ENCODE peak calls at places on chromosomes 5 and 9, in seven cellular contexts. G is naive thymus-derived CD4-positive, alpha-beta T cell; N is colonic mucosa; W is esophagus squamous epithelium; P is body of pancreas; S is endothelial cell of umbilical vein; O is CD8-positive, alpha-beta T cell. Z is an unnamed sample.

GRCh38 chr9:85112933-85113418 is 443.4 kb downstream of the NTRK2 start:
- DNase-seq in S (no peak), O (no peak), P (no peak), N (no peak), W (no peak), G (no peak), Z (no peak)

GRCh38 chr9:114000671-114001409 is 77.3 kb downstream of the AMBP start:
- DNase-seq in S (no peak), N (peak), P (no peak), G (no peak), W (no peak), O (no peak), Z (no peak)

GRCh38 chr5:123514615-123515355 is 2.8 kb downstream of the CSNK1G3 start:
- DNase-seq in G (no peak), S (no peak), O (no peak), W (no peak), N (no peak), P (no peak), Z (no peak)

GRCh38 chr5:133111299-133111698 is 59.5 kb downstream of the HSPA4 start:
- DNase-seq in G (peak), N (peak), P (peak), O (peak), S (peak), W (no peak), Z (peak)

GRCh38 chr9:116287721-116288120 is 134.1 kb downstream of the PAPPA start:
- DNase-seq in G (no peak), S (no peak), P (no peak), N (no peak), O (no peak), W (no peak), Z (no peak)

GRCh38 chr5:3313569-3313968 is 282.1 kb upstream of the IRX1 start:
- DNase-seq in O (no peak), S (no peak), W (no peak), N (no peak), G (no peak), P (no peak), Z (no peak)

GRCh38 chr5:2752059-2752874 is 790 bp upstream of the IRX2 start:
- DNase-seq in N (no peak), G (no peak), O (no peak), P (no peak), S (no peak), W (no peak), Z (no peak)

GRCh38 chr5:94745786-94746730 is 127.6 kb downstream of the SLF1 start:
- DNase-seq in O (no peak), G (no peak), S (peak), W (no peak), N (no peak), P (no peak), Z (no peak)

GRCh38 chr9:96061293-96061987 is 185.9 kb downstream of the ERCC6L2 start:
- DNase-seq in S (peak), N (no peak), W (no peak), P (peak), O (peak), G (peak), Z (peak)

GRCh38 chr9:74205071-74205470 is 292.1 kb upstream of the RORB start:
- DNase-seq in S (no peak), N (no peak), P (no peak), G (no peak), O (no peak), W (no peak), Z (no peak)

GRCh38 chr9:124384210-124384609 is 31.0 kb downstream of the PSMB7 start:
- DNase-seq in G (no peak), N (no peak), P (no peak), O (no peak), W (no peak), S (no peak), Z (no peak)

GRCh38 chr5:173890195-173890951 is 2.2 kb downstream of the CPEB4 start:
- DNase-seq in P (peak), N (no peak), S (peak), O (no peak), G (no peak), W (no peak), Z (peak)

GRCh38 chr5:143592648-143593047 is 189.2 kb upstream of the NR3C1 start:
- DNase-seq in P (no peak), G (no peak), S (peak), N (no peak), W (no peak), O (peak), Z (no peak)

GRCh38 chr9:127112683-127113539 is 9.5 kb downstream of the ANGPTL2 start:
- DNase-seq in W (no peak), S (peak), P (no peak), G (no peak), O (no peak), N (no peak), Z (no peak)

GRCh38 chr5:67015577-67016290 is 180.9 kb downstream of the CD180 start:
- DNase-seq in N (no peak), O (no peak), S (peak), G (no peak), W (no peak), P (no peak), Z (no peak)

GRCh38 chr9:98171176-98171925 is 21.1 kb downstream of the CORO2A start:
- DNase-seq in O (no peak), P (no peak), G (no peak), S (no peak), W (no peak), N (no peak), Z (no peak)

GRCh38 chr5:57724836-57725235 is 242.2 kb upstream of the ACTBL2 start:
- DNase-seq in P (no peak), N (no peak), W (no peak), O (no peak), S (no peak), G (no peak), Z (no peak)

GRCh38 chr5:54619732-54620582 is 102.4 kb downstream of the SNX18 start:
- DNase-seq in P (no peak), S (no peak), G (no peak), N (no peak), O (no peak), W (no peak), Z (no peak)

GRCh38 chr5:150291388-150292385 is 2.1 kb upstream of the CAMK2A start:
- DNase-seq in O (no peak), G (no peak), P (no peak), S (no peak), W (no peak), N (no peak), Z (no peak)
- H3K27ac ChIP-seq in O (no peak), G (no peak), P (no peak), S (no peak), W (no peak), N (no peak), Z (no peak)

GRCh38 chr5:139566611-139567010 is 5.5 kb downstream of the UBE2D2 start:
- DNase-seq in G (no peak), W (no peak), N (no peak), O (no peak), P (no peak), S (no peak), Z (no peak)
- H3K27ac ChIP-seq in G (peak), W (no peak), N (no peak), O (peak), P (no peak), S (no peak), Z (no peak)

GRCh38 chr5:147410496-147411395 is 99.1 kb downstream of the DPYSL3 start:
- DNase-seq in O (no peak), S (no peak), P (no peak), G (no peak), N (no peak), W (no peak), Z (no peak)
- H3K27ac ChIP-seq in O (no peak), S (no peak), P (no peak), G (no peak), N (no peak), W (no peak), Z (no peak)

DNA sequence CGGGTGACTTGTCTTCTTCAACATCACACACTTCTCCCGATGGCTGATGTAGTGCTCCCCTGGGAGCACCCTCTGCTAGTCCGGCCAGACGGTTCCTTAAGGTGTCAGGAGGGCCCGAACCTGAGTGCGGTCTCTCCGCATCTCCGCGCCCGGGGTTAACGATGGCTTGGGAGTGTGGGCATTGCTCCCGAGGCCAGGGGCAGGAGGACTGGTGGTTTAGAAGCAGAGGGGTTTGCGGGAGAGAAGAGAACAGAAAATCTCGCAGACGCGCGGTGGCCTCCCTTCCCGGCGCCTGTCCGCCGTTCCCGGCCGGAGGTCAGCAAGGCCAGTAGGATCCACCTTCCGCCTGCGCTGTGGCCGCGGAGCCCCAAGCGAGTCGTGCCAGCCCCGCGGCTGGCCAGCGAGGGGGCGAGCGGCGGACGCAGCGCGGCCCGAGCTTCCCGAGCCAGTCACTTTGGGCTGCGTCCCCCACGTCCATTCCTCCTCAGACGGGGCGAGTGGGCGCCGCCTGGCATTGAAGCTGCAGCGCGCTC is 700 bp downstream of the CDO1 start:
- DNase-seq in W (no peak), S (peak), G (no peak), O (no peak), P (no peak), N (no peak), Z (no peak)
- H3K27ac ChIP-seq in W (no peak), S (no peak), G (no peak), O (no peak), P (no peak), N (no peak), Z (peak)

GRCh38 chr5:65126192-65126591 is 355.5 kb downstream of the ADAMTS6 start:
- DNase-seq in S (no peak), N (no peak), G (no peak), W (no peak), O (no peak), P (no peak), Z (no peak)

GRCh38 chr5:65126670-65127069 is 355.1 kb downstream of the ADAMTS6 start:
- DNase-seq in O (no peak), P (no peak), W (no peak), G (no peak), N (no peak), S (no peak), Z (no peak)

GRCh38 chr5:65125681-65126080 is 356.0 kb downstream of the ADAMTS6 start:
- DNase-seq in S (no peak), G (no peak), N (no peak), P (no peak), O (no peak), W (no peak), Z (no peak)

GRCh38 chr5:65128226-65128625 is 353.5 kb downstream of the ADAMTS6 start:
- DNase-seq in G (no peak), W (no peak), S (no peak), P (no peak), N (no peak), O (no peak), Z (no peak)

DNA sequence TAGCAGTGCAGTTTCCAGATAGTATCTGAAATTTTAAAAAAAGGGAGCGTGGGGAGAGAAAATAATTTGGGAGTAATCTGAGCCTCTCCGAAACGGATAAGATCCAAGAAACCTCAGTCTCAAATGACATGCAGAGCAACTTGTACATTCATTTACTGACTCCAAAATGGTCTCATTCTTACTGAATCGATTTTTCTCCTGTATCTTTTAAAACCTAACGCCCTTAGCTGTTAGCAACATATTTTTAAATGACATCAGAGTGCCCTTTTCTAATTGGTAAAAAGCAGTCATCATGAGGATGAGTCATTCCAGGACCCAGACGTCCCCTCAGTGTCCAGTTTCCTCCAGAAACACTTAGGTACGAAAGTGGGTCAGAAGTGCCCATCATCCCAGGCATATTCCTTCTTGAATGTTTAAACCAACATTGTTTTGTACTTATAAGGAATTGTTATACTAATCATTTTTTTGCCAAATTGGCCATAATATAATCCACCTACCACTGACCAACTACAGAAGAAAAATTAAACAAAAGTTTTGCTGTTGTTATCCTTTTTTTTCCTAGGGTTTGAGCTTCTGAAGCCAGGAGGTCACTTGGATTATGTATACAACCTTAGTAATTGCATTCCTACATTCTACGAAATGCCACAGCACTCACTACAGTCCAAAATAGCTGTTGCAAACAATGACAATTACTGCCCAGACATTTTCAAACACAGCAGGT is 354.4 kb downstream of the ADAMTS6 start:
- DNase-seq in N (no peak), O (no peak), P (no peak), S (no peak), G (no peak), W (no peak), Z (no peak)
- H3K27ac ChIP-seq in N (no peak), O (no peak), P (no peak), S (no peak), G (no peak), W (no peak), Z (no peak)